ENCODE peak calls at places on chromosomes 12 and 14, in ten cellular contexts. K is lung; X is NCI-H2227 treated with DMSO at 0.1 percent for 48 hours; V is ACHN; C is NCI-H1417; P is fibroblast of lung; M is retina; J is stimulated activated CD4-positive, alpha-beta T cell treated with anti-CD3 and anti-CD28 coated beads, Interleukin-15, amount 100 ng/mL, for 1 hour; U is GM12865; T is cerebellar cortex. S is an unnamed sample.

GRCh38 chr12:113019045-113019444 is 37.5 kb upstream of the DTX1 start:
- DNase-seq in K (no peak), X (no peak), V (no peak), C (no peak), P (no peak), M (no peak), J (no peak), U (no peak), T (no peak), S (no peak)

GRCh38 chr12:29148958-29149690 is at the start of gene FAR2:
- DNase-seq in K (peak; percentile 43), X (peak; percentile 23), V (peak; percentile 27), C (no peak), P (peak; percentile 32), M (peak; percentile 85), J (peak; percentile 19), U (peak; percentile 52), T (peak; percentile 12), S (peak; percentile 70)

GRCh38 chr12:69007166-69007857 is 74.3 kb upstream of the CPM start:
- DNase-seq in K (peak; percentile 34), X (peak; percentile 11), V (no peak), C (peak; percentile 89), P (peak; percentile 98), M (peak; percentile 50), J (no peak), U (no peak), T (no peak), S (peak; percentile 89)

GRCh38 chr12:108516511-108517275 is 1.6 kb downstream of the FICD start:
- DNase-seq in K (no peak), X (no peak), V (peak; percentile 38), C (no peak), P (no peak), M (no peak), J (no peak), U (peak; percentile 37), T (peak; percentile 27), S (peak; percentile 18)

GRCh38 chr12:81668475-81668874 is 90.7 kb downstream of the PPFIA2 start:
- DNase-seq in K (no peak), X (peak; percentile 18), V (peak; percentile 79), C (peak; percentile 12), P (peak; percentile 80), M (no peak), J (no peak), U (peak; percentile 21), T (no peak), S (peak; percentile 67)

GRCh38 chr14:64763801-64764511 is 59.7 kb downstream of the PLEKHG3 start:
- DNase-seq in K (no peak), X (no peak), V (no peak), C (peak; percentile 48), P (peak; percentile 26), M (peak; percentile 70), J (no peak), U (no peak), T (peak; percentile 49), S (peak; percentile 80)

GRCh38 chr12:46442723-46443122 is 70.2 kb upstream of the SLC38A2 start:
- DNase-seq in K (no peak), X (no peak), V (no peak), C (no peak), P (no peak), M (no peak), J (no peak), U (no peak), T (no peak), S (no peak)

GRCh38 chr14:32430326-32430725 is 101.2 kb downstream of the AKAP6 start:
- DNase-seq in K (no peak), X (no peak), V (no peak), C (no peak), P (peak; percentile 39), M (no peak), J (no peak), U (peak; percentile 38), T (no peak), S (peak; percentile 48)

GRCh38 chr14:97298331-97298730 is 501.1 kb downstream of the VRK1 start:
- DNase-seq in K (no peak), X (no peak), V (no peak), C (no peak), P (no peak), M (no peak), J (no peak), U (no peak), T (no peak), S (no peak)

GRCh38 chr12:105852496-105852895 is 286.3 kb downstream of the NUAK1 start:
- DNase-seq in K (no peak), X (no peak), V (no peak), C (no peak), P (no peak), M (no peak), J (no peak), U (no peak), T (no peak), S (no peak)

GRCh38 chr12:59345406-59345805 is 250.4 kb upstream of the SLC16A7 start:
- DNase-seq in K (no peak), X (no peak), V (no peak), C (no peak), P (no peak), M (no peak), J (no peak), U (no peak), T (no peak), S (no peak)

GRCh38 chr12:20549115-20549719 is 145.9 kb upstream of the SLCO1C1 start:
- DNase-seq in K (no peak), X (no peak), V (peak; percentile 53), C (peak; percentile 44), P (peak; percentile 68), M (peak; percentile 36), J (no peak), U (no peak), T (peak; percentile 66), S (peak; percentile 40)

GRCh38 chr14:24542346-24542936 is 33.6 kb downstream of the CTSG start:
- DNase-seq in K (no peak), X (no peak), V (no peak), C (no peak), P (peak; percentile 1), M (no peak), J (no peak), U (no peak), T (no peak), S (no peak)

GRCh38 chr12:50110127-50110761 is 1.8 kb upstream of the COX14 start:
- DNase-seq in K (peak; percentile 47), X (no peak), V (no peak), C (no peak), P (no peak), M (no peak), J (no peak), U (peak; percentile 69), T (no peak), S (no peak)

GRCh38 chr12:14885718-14886201 is at the start of gene MGP:
- DNase-seq in K (peak; percentile 38), X (no peak), V (no peak), C (no peak), P (peak; percentile 77), M (no peak), J (no peak), U (no peak), T (no peak), S (no peak)